ENCODE peak calls at places on chromosomes 5 and 9, in five cellular contexts. O is SK-N-MC, A is stomach, J is spleen, S is prostate gland. I is an unnamed sample.

GRCh38 chr5:61277781-61278180 is 54.3 kb upstream of the ZSWIM6 start:
- DNase-seq in O (no peak), A (no peak), J (no peak), S (no peak), I (no peak)

GRCh38 chr5:167057665-167058064 is 1233.8 kb upstream of the WWC1 start:
- DNase-seq in O (no peak), A (no peak), J (no peak), S (no peak), I (no peak)

GRCh38 chr5:85304524-85304923 is 919.8 kb upstream of the EDIL3 start:
- DNase-seq in O (no peak), A (no peak), J (no peak), S (no peak), I (no peak)

GRCh38 chr9:28215921-28216320 is 642.6 kb upstream of the C9orf72 start:
- DNase-seq in O (no peak), A (no peak), J (no peak), S (no peak), I (no peak)

GRCh38 chr5:14153932-14154646 is 10.9 kb downstream of the TRIO start:
- DNase-seq in O (no peak), A (peak; percentile 58), J (no peak), S (peak; percentile 70), I (peak; percentile 94)

GRCh38 chr5:29218829-29219228 is 1974.7 kb upstream of the CDH6 start:
- DNase-seq in O (no peak), A (no peak), J (no peak), S (no peak), I (no peak)

GRCh38 chr5:159331099-159331973 is 1.0 kb upstream of the IL12B start:
- DNase-seq in O (no peak), A (peak; percentile 68), J (peak; percentile 93), S (peak; percentile 37), I (no peak)

GRCh38 chr5:168342985-168343384 is 51.5 kb downstream of the WWC1 start:
- DNase-seq in O (no peak), A (no peak), J (peak; percentile 1), S (no peak), I (no peak)

GRCh38 chr9:17688834-17689233 is 110.0 kb downstream of the SH3GL2 start:
- DNase-seq in O (no peak), A (no peak), J (no peak), S (no peak), I (no peak)

GRCh38 chr9:94545940-94546339 is 8.9 kb upstream of the PCAT7 start:
- DNase-seq in O (no peak), A (no peak), J (no peak), S (no peak), I (no peak)

GRCh38 chr5:57718155-57718554 is 235.5 kb upstream of the ACTBL2 start:
- DNase-seq in O (no peak), A (no peak), J (no peak), S (no peak), I (no peak)

GRCh38 chr9:124784503-124784902 is 7.6 kb downstream of the OLFML2A start:
- DNase-seq in O (no peak), A (no peak), J (no peak), S (no peak), I (peak; percentile 66)

GRCh38 chr9:69168709-69169217 is 5.3 kb upstream of the TJP2 start:
- DNase-seq in O (no peak), A (no peak), J (peak; percentile 76), S (peak; percentile 66), I (no peak)

GRCh38 chr5:16617272-16617973 is 626 bp upstream of the RETREG1 start:
- DNase-seq in O (no peak), A (no peak), J (peak; percentile 77), S (peak; percentile 18), I (no peak)

DNA sequence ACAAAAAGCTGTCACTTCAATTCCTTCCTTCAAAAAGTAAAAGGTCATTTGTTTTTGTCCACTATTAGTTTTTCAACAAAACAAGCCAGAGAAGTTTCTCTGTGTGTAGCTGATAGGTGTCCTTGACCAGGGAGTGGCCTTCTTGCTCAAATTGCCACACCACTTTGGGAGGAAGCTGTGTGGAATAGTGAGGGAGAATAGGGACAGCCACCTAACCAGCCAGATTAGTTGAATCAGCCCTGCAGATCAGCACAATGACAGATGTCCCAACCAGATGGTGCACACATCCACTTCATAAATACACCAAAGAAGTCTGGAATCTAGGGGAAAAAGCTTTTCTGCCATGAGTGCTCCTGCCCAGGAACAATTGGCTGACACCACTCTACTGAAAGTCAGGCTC is 37.2 kb downstream of the NREP start:
- DNase-seq in O (no peak), A (no peak), J (no peak), S (no peak), I (no peak)
- H3K27ac ChIP-seq in O (no peak overlapping the region), A (no peak overlapping the region), J (no peak overlapping the region), S (no peak overlapping the region), I (no peak overlapping the region)

GRCh38 chr9:6781476-6781875 is 23.7 kb downstream of the KDM4C start:
- DNase-seq in O (no peak), A (no peak), J (no peak), S (no peak), I (no peak)

GRCh38 chr9:6779417-6780241 is 21.9 kb downstream of the KDM4C start:
- DNase-seq in O (no peak), A (no peak), J (no peak), S (no peak), I (no peak)

GRCh38 chr9:6780690-6781089 is 22.9 kb downstream of the KDM4C start:
- DNase-seq in O (no peak), A (no peak), J (no peak), S (no peak), I (no peak)

GRCh38 chr9:6782378-6782777 is 24.6 kb downstream of the KDM4C start:
- DNase-seq in O (no peak), A (no peak), J (no peak), S (no peak), I (no peak)

GRCh38 chr9:6777218-6777902 is 19.6 kb downstream of the KDM4C start:
- DNase-seq in O (no peak), A (no peak), J (no peak), S (no peak), I (no peak)
- TF ChIP-seq POLR2AphosphoS5 in O (no peak), A (no peak), J (no peak), S (no peak), I (no peak)

GRCh38 chr9:129338701-129339445 is 160.8 kb upstream of the IER5L start:
- DNase-seq in O (no peak), A (peak; percentile 83), J (no peak), S (no peak), I (no peak)
- H3K27ac ChIP-seq in O (peak overlapping the region; percentile 70), A (peak overlapping the region; percentile 70), J (no peak overlapping the region), S (no peak overlapping the region), I (no peak overlapping the region)

GRCh38 chr5:178121450-178122276 is 8.3 kb downstream of the N4BP3 start:
- DNase-seq in O (no peak), A (no peak), J (no peak), S (no peak), I (no peak)

GRCh38 chr5:178119915-178120660 is 6.8 kb downstream of the N4BP3 start:
- DNase-seq in O (no peak), A (no peak), J (no peak), S (no peak), I (no peak)

GRCh38 chr5:178122346-178122745 is 8.5 kb upstream of the RMND5B start:
- DNase-seq in O (no peak), A (no peak), J (no peak), S (no peak), I (no peak)

GRCh38 chr5:178118345-178118744 is 5.0 kb downstream of the N4BP3 start:
- DNase-seq in O (no peak), A (no peak), J (no peak), S (no peak), I (no peak)

GRCh38 chr5:178120661-178121357 is 7.5 kb downstream of the N4BP3 start:
- DNase-seq in O (no peak), A (peak; percentile 89), J (peak; percentile 96), S (peak; percentile 92), I (peak; percentile 94)
- TF ChIP-seq POLR2AphosphoS5 in O (no peak), A (peak; percentile 7), J (peak; percentile 82), S (peak; percentile 83), I (peak; percentile 74)

GRCh38 chr9:114003756-114004155 is 74.3 kb downstream of the AMBP start:
- DNase-seq in O (no peak), A (peak; percentile 21), J (no peak), S (no peak), I (peak; percentile 75)
- H3K27ac ChIP-seq in O (peak overlapping the region; percentile 52), A (peak overlapping the region; percentile 32), J (peak overlapping the region; percentile 4), S (no peak overlapping the region), I (no peak overlapping the region)

GRCh38 chr5:55869847-55870246 is 18.7 kb downstream of the IL31RA start:
- DNase-seq in O (no peak), A (no peak), J (no peak), S (no peak), I (no peak)

GRCh38 chr5:55866934-55867333 is 15.8 kb downstream of the IL31RA start:
- DNase-seq in O (no peak), A (no peak), J (no peak), S (no peak), I (no peak)

GRCh38 chr5:55865831-55866230 is 14.7 kb downstream of the IL31RA start:
- DNase-seq in O (no peak), A (no peak), J (no peak), S (no peak), I (no peak)

GRCh38 chr5:55866485-55866884 is 15.3 kb downstream of the IL31RA start:
- DNase-seq in O (no peak), A (no peak), J (no peak), S (no peak), I (no peak)

GRCh38 chr5:55868846-55869245 is 17.7 kb downstream of the IL31RA start:
- DNase-seq in O (no peak), A (no peak), J (no peak), S (no peak), I (no peak)
- TF ChIP-seq POLR2AphosphoS5 in O (no peak), A (no peak), J (no peak), S (no peak), I (no peak)

DNA sequence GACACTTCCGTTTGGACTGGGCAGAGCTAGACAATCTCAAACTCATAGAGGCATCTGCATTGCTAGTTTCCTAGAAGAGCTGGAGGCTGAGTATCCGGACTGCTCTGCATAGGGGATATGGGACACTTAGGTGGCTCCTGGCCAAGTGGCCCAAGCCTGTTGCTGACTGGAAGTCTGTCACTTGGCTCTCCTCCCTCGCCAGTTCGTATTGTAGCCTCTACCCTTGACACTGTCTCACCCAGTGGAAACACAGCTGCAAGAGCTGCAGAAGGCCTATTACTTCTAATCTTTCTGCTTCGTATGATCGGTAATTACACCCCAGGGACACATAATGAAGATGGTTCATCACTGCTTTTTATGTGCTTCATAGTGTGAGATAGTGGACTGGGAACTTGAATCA is 34.7 kb downstream of the ITGA1 start:
- DNase-seq in O (no peak), A (no peak), J (peak; percentile 82), S (no peak), I (no peak)
- H3K27ac ChIP-seq in O (no peak overlapping the region), A (peak overlapping the region; percentile 10), J (peak overlapping the region; percentile 48), S (peak overlapping the region; percentile 2), I (peak overlapping the region; percentile 44)